ENCODE peak calls at places on chromosomes 3 and 15, in nine cellular contexts. Y, Q, F, A, I, S, L, G and U are unnamed samples.

GRCh38 chr15:90414408-90415028 is 26.5 kb downstream of the IQGAP1 start:
- DNase-seq in Y (no peak), Q (peak), F (peak), A (no peak), I (no peak), S (peak), L (peak), G (peak), U (no peak)

GRCh38 chr3:7238565-7239295 is 377.8 kb downstream of the GRM7 start:
- DNase-seq in Y (no peak), Q (no peak), F (no peak), A (no peak), I (no peak), S (no peak), L (no peak), G (no peak), U (no peak)

GRCh38 chr3:167808910-167809309 is 73.4 kb downstream of the SERPINI1 start:
- DNase-seq in Y (no peak), Q (no peak), F (no peak), A (no peak), I (no peak), S (no peak), L (no peak), G (no peak), U (no peak)

GRCh38 chr15:74643368-74644204 is 27.9 kb downstream of the CLK3 start:
- DNase-seq in Y (no peak), Q (no peak), F (no peak), A (no peak), I (no peak), S (no peak), L (no peak), G (no peak), U (no peak)

GRCh38 chr15:38074029-38074428 is 139.6 kb downstream of the TMCO5A start:
- DNase-seq in Y (no peak), Q (no peak), F (no peak), A (no peak), I (no peak), S (no peak), L (peak), G (no peak), U (peak)

GRCh38 chr3:8593022-8593817 is 51.4 kb downstream of the SSUH2 start:
- DNase-seq in Y (no peak), Q (peak), F (no peak), A (no peak), I (no peak), S (no peak), L (no peak), G (peak), U (no peak)

GRCh38 chr3:148464246-148464645 is 233.5 kb upstream of the AGTR1 start:
- DNase-seq in Y (no peak), Q (peak), F (no peak), A (no peak), I (no peak), S (no peak), L (peak), G (peak), U (no peak)

GRCh38 chr15:63683343-63683951 is 86.3 kb downstream of the FBXL22 start:
- DNase-seq in Y (no peak), Q (no peak), F (no peak), A (no peak), I (no peak), S (no peak), L (no peak), G (no peak), U (no peak)

GRCh38 chr3:33579181-33579510 is 138.9 kb downstream of the CLASP2 start:
- DNase-seq in Y (no peak), Q (no peak), F (no peak), A (no peak), I (no peak), S (no peak), L (no peak), G (no peak), U (peak)

GRCh38 chr3:126508539-126508938 is 9.0 kb downstream of the UROC1 start:
- DNase-seq in Y (peak), Q (no peak), F (no peak), A (no peak), I (no peak), S (no peak), L (peak), G (peak), U (no peak)

GRCh38 chr15:52551762-52552161 is 17.1 kb downstream of the ARPP19 start:
- DNase-seq in Y (no peak), Q (no peak), F (no peak), A (no peak), I (no peak), S (no peak), L (no peak), G (no peak), U (no peak)

GRCh38 chr15:88193415-88193814 is 63.1 kb downstream of the NTRK3 start:
- DNase-seq in Y (no peak), Q (no peak), F (no peak), A (peak), I (no peak), S (no peak), L (no peak), G (no peak), U (no peak)

GRCh38 chr3:20575153-20575552 is 389.1 kb upstream of the SGO1 start:
- DNase-seq in Y (no peak), Q (peak), F (no peak), A (no peak), I (peak), S (peak), L (peak), G (peak), U (no peak)

GRCh38 chr3:59535791-59536221 is 486.0 kb upstream of the CFAP20DC start:
- DNase-seq in Y (no peak), Q (peak), F (no peak), A (no peak), I (no peak), S (peak), L (peak), G (peak), U (peak)

GRCh38 chr3:82088749-82089148 is 327.3 kb upstream of the GBE1 start:
- DNase-seq in Y (no peak), Q (no peak), F (no peak), A (no peak), I (no peak), S (no peak), L (no peak), G (no peak), U (no peak)
- H2AFZ ChIP-seq in Y (no peak), Q (no peak), F (peak), A (no peak), I (peak), S (peak), L (peak), G (no peak), U (peak)

DNA sequence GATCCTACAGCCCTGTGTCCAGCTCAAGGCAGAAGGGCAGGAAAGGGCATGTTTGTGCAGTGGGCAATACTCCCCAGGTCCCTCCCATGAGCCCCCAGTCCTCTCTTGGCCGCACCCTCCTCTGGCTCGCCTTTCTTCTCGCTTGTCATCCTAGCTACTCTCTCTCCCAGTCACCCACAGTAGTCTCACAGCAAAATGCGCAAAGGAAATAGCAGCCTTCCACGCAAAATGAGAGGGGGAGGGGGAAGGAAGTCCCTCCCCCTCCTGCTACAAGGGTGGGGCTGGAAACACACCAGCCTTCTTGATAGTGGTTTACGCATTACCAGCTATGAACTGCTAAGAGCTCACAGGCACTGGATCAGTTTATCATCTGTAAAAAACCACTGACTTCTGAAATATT is 83.8 kb downstream of the GADL1 start:
- DNase-seq in Y (no peak), Q (no peak), F (no peak), A (peak), I (no peak), S (no peak), L (no peak), G (peak), U (no peak)
- H3K4me3 ChIP-seq in Y (no peak), Q (no peak), F (no peak), A (no peak), I (no peak), S (no peak), L (no peak), G (no peak), U (no peak)

DNA sequence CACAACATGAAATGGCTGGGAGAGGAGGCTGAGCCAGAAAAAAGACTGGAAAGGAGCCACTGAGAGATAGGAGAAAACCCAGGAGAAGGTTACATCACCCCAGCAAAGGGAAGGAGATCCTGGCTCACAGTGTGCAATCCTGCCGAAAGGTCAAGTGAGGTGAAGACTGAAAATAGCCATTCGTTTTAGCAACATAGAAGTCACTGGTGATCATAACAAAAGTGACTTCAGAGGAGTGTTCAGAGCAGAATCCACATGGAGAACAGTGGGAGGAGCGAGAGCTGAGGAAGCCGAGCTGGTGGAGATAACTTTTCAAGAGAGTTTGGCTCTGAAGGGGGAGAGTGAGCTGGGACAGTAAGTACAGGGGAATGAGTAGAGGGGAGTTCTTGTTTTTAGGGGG is 5.4 kb upstream of the HEG1 start:
- DNase-seq in Y (no peak), Q (peak), F (no peak), A (no peak), I (no peak), S (no peak), L (no peak), G (peak), U (no peak)
- H2AFZ ChIP-seq in Y (no peak), Q (peak), F (no peak), A (peak), I (no peak), S (no peak), L (no peak), G (no peak), U (no peak)

DNA sequence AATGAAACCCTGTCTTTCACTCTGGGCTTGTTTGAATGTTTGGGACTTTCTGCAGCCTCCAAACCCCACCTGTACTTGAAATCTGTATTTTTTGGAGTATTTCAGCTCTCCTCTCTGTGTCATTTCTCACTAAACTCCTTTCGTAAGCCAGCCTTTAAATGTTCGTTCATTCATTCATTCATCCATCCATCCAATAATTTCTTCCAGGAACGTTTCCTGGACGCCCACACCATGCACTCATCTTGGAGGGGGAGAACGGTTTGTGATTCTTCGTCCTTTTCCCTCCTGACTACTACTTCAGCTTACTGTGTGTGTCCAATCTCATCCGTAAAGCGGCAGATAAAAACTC is 569 bp upstream of the KLHL25 start:
- DNase-seq in Y (no peak), Q (no peak), F (no peak), A (no peak), I (no peak), S (no peak), L (no peak), G (no peak), U (no peak)
- H3K4me3 ChIP-seq in Y (peak), Q (peak), F (no peak), A (peak), I (no peak), S (peak), L (peak), G (peak), U (peak)